ENCODE peak calls at places on chromosomes 3 and 15, in six cellular contexts. Q is GM03348, J is lower leg skin, M is immature natural killer cell, S is C1 segment of cervical spinal cord, X is substantia nigra. Y is an unnamed sample.

GRCh38 chr3:112699436-112699978 is 58.6 kb upstream of the CCDC80 start:
- DNase-seq in Q (peak), J (no peak), M (no peak), S (no peak), X (no peak), Y (peak)

GRCh38 chr3:66858656-66859381 is 139.3 kb upstream of the KBTBD8 start:
- DNase-seq in Q (no peak), J (no peak), M (no peak), S (no peak), X (no peak), Y (no peak)

GRCh38 chr3:8183627-8184026 is 318.0 kb upstream of the LMCD1 start:
- DNase-seq in Q (no peak), J (no peak), M (no peak), S (no peak), X (no peak), Y (no peak)

GRCh38 chr3:143831208-143831607 is 17.1 kb downstream of the SLC9A9 start:
- DNase-seq in Q (peak), J (no peak), M (no peak), S (no peak), X (no peak), Y (peak)

GRCh38 chr15:100877551-100877950 is 2.1 kb upstream of the ALDH1A3 start:
- DNase-seq in Q (no peak), J (no peak), M (no peak), S (no peak), X (no peak), Y (no peak)

GRCh38 chr15:50909044-50909342 is 510 bp downstream of the AP4E1 start:
- DNase-seq in Q (no peak), J (no peak), M (no peak), S (no peak), X (no peak), Y (peak)

GRCh38 chr3:21109056-21109455 is 642.0 kb downstream of the ZNF385D start:
- DNase-seq in Q (no peak), J (no peak), M (no peak), S (no peak), X (no peak), Y (no peak)

GRCh38 chr15:52005748-52006701 is 13.0 kb upstream of the MAPK6 start:
- DNase-seq in Q (peak), J (no peak), M (no peak), S (no peak), X (no peak), Y (peak)

GRCh38 chr3:10753964-10754363 is 62.1 kb upstream of the SLC6A11 start:
- DNase-seq in Q (peak), J (peak), M (no peak), S (no peak), X (peak), Y (peak)

GRCh38 chr3:127368186-127369032 is 80.6 kb upstream of the PRR20G start:
- DNase-seq in Q (peak), J (peak), M (no peak), S (no peak), X (no peak), Y (no peak)

GRCh38 chr3:56251343-56251945 is 216.8 kb downstream of the ERC2 start:
- DNase-seq in Q (peak), J (no peak), M (no peak), S (peak), X (no peak), Y (peak)

GRCh38 chr3:43709022-43709421 is 18.3 kb downstream of the ABHD5 start:
- DNase-seq in Q (peak), J (no peak), M (no peak), S (no peak), X (no peak), Y (peak)

GRCh38 chr3:27535809-27536392 is 51.7 kb upstream of the SLC4A7 start:
- DNase-seq in Q (no peak), J (no peak), M (no peak), S (no peak), X (no peak), Y (peak)

GRCh38 chr15:40776537-40777141 is 6.9 kb downstream of the C15orf62 start:
- DNase-seq in Q (peak), J (no peak), M (peak), S (no peak), X (no peak), Y (peak)

GRCh38 chr3:11705049-11705448 is 61.3 kb upstream of the VGLL4 start:
- DNase-seq in Q (no peak), J (no peak), M (no peak), S (no peak), X (peak), Y (no peak)

GRCh38 chr3:160725326-160725725 is 30.7 kb upstream of the PPM1L start:
- DNase-seq in Q (no peak), J (no peak), M (no peak), S (no peak), X (no peak), Y (no peak)

GRCh38 chr3:111103807-111104206 is 32.2 kb downstream of the NECTIN3 start:
- DNase-seq in Q (no peak), J (no peak), M (no peak), S (no peak), X (no peak), Y (peak)

GRCh38 chr15:100763764-100764750 is 115.6 kb upstream of the ALDH1A3 start:
- DNase-seq in Q (peak), J (peak), M (no peak), S (no peak), X (no peak), Y (peak)

GRCh38 chr15:66221126-66221525 is 32.4 kb downstream of the MEGF11 start:
- DNase-seq in Q (no peak), J (peak), M (no peak), S (no peak), X (no peak), Y (peak)

GRCh38 chr15:68384451-68385239 is 47.3 kb downstream of the ITGA11 start:
- DNase-seq in Q (peak), J (peak), M (no peak), S (peak), X (no peak), Y (peak)

GRCh38 chr15:88542342-88542733 is 4.1 kb downstream of the DET1 start:
- DNase-seq in Q (no peak), J (no peak), M (no peak), S (no peak), X (no peak), Y (peak)

GRCh38 chr3:62259924-62260323 is 113.4 kb downstream of the FEZF2 start:
- DNase-seq in Q (no peak), J (no peak), M (no peak), S (no peak), X (no peak), Y (no peak)

GRCh38 chr3:115280531-115280930 is 133.4 kb upstream of the ZBTB20 start:
- DNase-seq in Q (no peak), J (no peak), M (no peak), S (no peak), X (no peak), Y (peak)

GRCh38 chr3:136546718-136547117 is 205.5 kb downstream of the STAG1 start:
- DNase-seq in Q (no peak), J (no peak), M (peak), S (no peak), X (no peak), Y (peak)

GRCh38 chr15:49145651-49146609 is 9.5 kb downstream of the COPS2 start:
- DNase-seq in Q (peak), J (no peak), M (no peak), S (peak), X (no peak), Y (peak)

GRCh38 chr15:29135266-29135665 is 134.4 kb downstream of the NSMCE3 start:
- DNase-seq in Q (no peak), J (no peak), M (no peak), S (no peak), X (no peak), Y (no peak)

GRCh38 chr15:94400521-94401290 is 169.3 kb downstream of the MCTP2 start:
- DNase-seq in Q (no peak), J (no peak), M (no peak), S (no peak), X (no peak), Y (no peak)

GRCh38 chr15:68401496-68402431 is 30.2 kb downstream of the ITGA11 start:
- DNase-seq in Q (no peak), J (peak), M (no peak), S (no peak), X (no peak), Y (no peak)

GRCh38 chr3:185405243-185405642 is 42.3 kb downstream of the MAP3K13 start:
- DNase-seq in Q (no peak), J (no peak), M (no peak), S (no peak), X (no peak), Y (no peak)

GRCh38 chr3:30894521-30895289 is at the start of gene GADL1:
- DNase-seq in Q (peak), J (peak), M (no peak), S (peak), X (peak), Y (peak)

GRCh38 chr3:197426161-197426566 is 127.8 kb upstream of the DLG1 start:
- DNase-seq in Q (no peak), J (peak), M (no peak), S (no peak), X (no peak), Y (peak)

GRCh38 chr3:42979044-42979962 is at the start of gene GASK1A:
- DNase-seq in Q (peak), J (peak), M (peak), S (peak), X (peak), Y (peak)

GRCh38 chr3:53944019-53944418 is 52.4 kb upstream of the SELENOK start:
- DNase-seq in Q (no peak), J (no peak), M (no peak), S (no peak), X (no peak), Y (peak)

GRCh38 chr3:160401301-160402095 is 2.0 kb downstream of the SMC4 start:
- DNase-seq in Q (peak), J (no peak), M (no peak), S (no peak), X (no peak), Y (peak)

GRCh38 chr15:100160953-100161352 is 180.8 kb downstream of the ADAMTS17 start:
- DNase-seq in Q (no peak), J (peak), M (no peak), S (no peak), X (no peak), Y (no peak)

Y was measured in cardiac fibroblast.